ENCODE peak calls at places on chromosome 11, in ten cellular contexts. One of them, this sample, is unnamed.

GRCh38 chr11:86955674-86956522 is 703 bp upstream of the FZD4 start:
- DNase-seq in HAP-1: peak; percentile 89
- DNase-seq in amniotic epithelial cell: peak; percentile 97
- DNase-seq in ELF-1: peak; percentile 92
- DNase-seq in H54: peak; percentile 67
- DNase-seq in GDM1: no peak
- DNase-seq in epithelial cell of esophagus: peak; percentile 71
- DNase-seq in adipocyte: peak; percentile 89
- DNase-seq in stimulated activated CD4-positive, alpha-beta T cell treated with anti-CD3 and anti-CD28 coated beads, TNF-alpha, amount 100 ng/mL, for 1 hour: no peak
- DNase-seq in neural crest cell: peak; percentile 69
- DNase-seq in this sample: peak; percentile 90

GRCh38 chr11:121059605-121060004 is 35.7 kb downstream of the TBCEL start:
- DNase-seq in HAP-1: no peak
- DNase-seq in amniotic epithelial cell: no peak
- DNase-seq in ELF-1: no peak
- DNase-seq in H54: no peak
- DNase-seq in GDM1: no peak
- DNase-seq in epithelial cell of esophagus: no peak
- DNase-seq in adipocyte: no peak
- DNase-seq in stimulated activated CD4-positive, alpha-beta T cell treated with anti-CD3 and anti-CD28 coated beads, TNF-alpha, amount 100 ng/mL, for 1 hour: no peak
- DNase-seq in neural crest cell: no peak
- DNase-seq in this sample: no peak

GRCh38 chr11:75269896-75270295 is 29.3 kb downstream of the TPBGL start:
- DNase-seq in HAP-1: no peak
- DNase-seq in amniotic epithelial cell: no peak
- DNase-seq in ELF-1: no peak
- DNase-seq in H54: no peak
- DNase-seq in GDM1: no peak
- DNase-seq in epithelial cell of esophagus: no peak
- DNase-seq in adipocyte: no peak
- DNase-seq in stimulated activated CD4-positive, alpha-beta T cell treated with anti-CD3 and anti-CD28 coated beads, TNF-alpha, amount 100 ng/mL, for 1 hour: no peak
- DNase-seq in neural crest cell: no peak
- DNase-seq in this sample: no peak

GRCh38 chr11:116714902-116715301 is 57.9 kb downstream of the BUD13 start:
- DNase-seq in HAP-1: no peak
- DNase-seq in amniotic epithelial cell: no peak
- DNase-seq in ELF-1: no peak
- DNase-seq in H54: no peak
- DNase-seq in GDM1: no peak
- DNase-seq in epithelial cell of esophagus: no peak
- DNase-seq in adipocyte: no peak
- DNase-seq in stimulated activated CD4-positive, alpha-beta T cell treated with anti-CD3 and anti-CD28 coated beads, TNF-alpha, amount 100 ng/mL, for 1 hour: no peak
- DNase-seq in neural crest cell: no peak
- DNase-seq in this sample: no peak

GRCh38 chr11:1671658-1672057 is 25.3 kb upstream of the KRTAP5-6 start:
- DNase-seq in HAP-1: no peak
- DNase-seq in amniotic epithelial cell: no peak
- DNase-seq in ELF-1: no peak
- DNase-seq in H54: no peak
- DNase-seq in GDM1: no peak
- DNase-seq in epithelial cell of esophagus: no peak
- DNase-seq in adipocyte: no peak
- DNase-seq in stimulated activated CD4-positive, alpha-beta T cell treated with anti-CD3 and anti-CD28 coated beads, TNF-alpha, amount 100 ng/mL, for 1 hour: no peak
- DNase-seq in neural crest cell: no peak
- DNase-seq in this sample: no peak

GRCh38 chr11:12086271-12087074 is 23.9 kb upstream of the MICAL2 start:
- DNase-seq in HAP-1: no peak
- DNase-seq in amniotic epithelial cell: peak; percentile 93
- DNase-seq in ELF-1: no peak
- DNase-seq in H54: no peak
- DNase-seq in GDM1: peak; percentile 81
- DNase-seq in epithelial cell of esophagus: peak; percentile 94
- DNase-seq in adipocyte: peak; percentile 93
- DNase-seq in stimulated activated CD4-positive, alpha-beta T cell treated with anti-CD3 and anti-CD28 coated beads, TNF-alpha, amount 100 ng/mL, for 1 hour: no peak
- DNase-seq in neural crest cell: no peak
- DNase-seq in this sample: peak; percentile 94

GRCh38 chr11:80899381-80899780 is 1458.6 kb upstream of the TENM4 start:
- DNase-seq in HAP-1: no peak
- DNase-seq in amniotic epithelial cell: peak; percentile 64
- DNase-seq in ELF-1: no peak
- DNase-seq in H54: no peak
- DNase-seq in GDM1: no peak
- DNase-seq in epithelial cell of esophagus: peak; percentile 84
- DNase-seq in adipocyte: no peak
- DNase-seq in stimulated activated CD4-positive, alpha-beta T cell treated with anti-CD3 and anti-CD28 coated beads, TNF-alpha, amount 100 ng/mL, for 1 hour: no peak
- DNase-seq in neural crest cell: no peak
- DNase-seq in this sample: peak; percentile 28

GRCh38 chr11:4066960-4067359 is 27.6 kb upstream of the RRM1 start:
- DNase-seq in HAP-1: no peak
- DNase-seq in amniotic epithelial cell: no peak
- DNase-seq in ELF-1: no peak
- DNase-seq in H54: no peak
- DNase-seq in GDM1: peak; percentile 13
- DNase-seq in epithelial cell of esophagus: no peak
- DNase-seq in adipocyte: no peak
- DNase-seq in stimulated activated CD4-positive, alpha-beta T cell treated with anti-CD3 and anti-CD28 coated beads, TNF-alpha, amount 100 ng/mL, for 1 hour: no peak
- DNase-seq in neural crest cell: no peak
- DNase-seq in this sample: no peak

GRCh38 chr11:119481667-119482400 is 58.9 kb upstream of the THY1 start:
- DNase-seq in HAP-1: no peak
- DNase-seq in amniotic epithelial cell: no peak
- DNase-seq in ELF-1: no peak
- DNase-seq in H54: no peak
- DNase-seq in GDM1: no peak
- DNase-seq in epithelial cell of esophagus: no peak
- DNase-seq in adipocyte: no peak
- DNase-seq in stimulated activated CD4-positive, alpha-beta T cell treated with anti-CD3 and anti-CD28 coated beads, TNF-alpha, amount 100 ng/mL, for 1 hour: no peak
- DNase-seq in neural crest cell: no peak
- DNase-seq in this sample: no peak

GRCh38 chr11:65424200-65425104 is 1.9 kb downstream of the NEAT1 start:
- DNase-seq in HAP-1: peak; percentile 81
- DNase-seq in amniotic epithelial cell: peak; percentile 59
- DNase-seq in ELF-1: peak; percentile 36
- DNase-seq in H54: no peak
- DNase-seq in GDM1: no peak
- DNase-seq in epithelial cell of esophagus: peak; percentile 44
- DNase-seq in adipocyte: peak; percentile 67
- DNase-seq in stimulated activated CD4-positive, alpha-beta T cell treated with anti-CD3 and anti-CD28 coated beads, TNF-alpha, amount 100 ng/mL, for 1 hour: peak; percentile 61
- DNase-seq in neural crest cell: no peak
- DNase-seq in this sample: peak; percentile 51

GRCh38 chr11:71098776-71099175 is 153.6 kb downstream of the SHANK2 start:
- DNase-seq in HAP-1: no peak
- DNase-seq in amniotic epithelial cell: no peak
- DNase-seq in ELF-1: no peak
- DNase-seq in H54: no peak
- DNase-seq in GDM1: no peak
- DNase-seq in epithelial cell of esophagus: no peak
- DNase-seq in adipocyte: no peak
- DNase-seq in stimulated activated CD4-positive, alpha-beta T cell treated with anti-CD3 and anti-CD28 coated beads, TNF-alpha, amount 100 ng/mL, for 1 hour: no peak
- DNase-seq in neural crest cell: no peak
- DNase-seq in this sample: no peak

GRCh38 chr11:124756753-124757227 is 4.7 kb upstream of the VSIG2 start:
- DNase-seq in HAP-1: no peak
- DNase-seq in amniotic epithelial cell: no peak
- DNase-seq in ELF-1: no peak
- DNase-seq in H54: no peak
- DNase-seq in GDM1: no peak
- DNase-seq in epithelial cell of esophagus: peak; percentile 73
- DNase-seq in adipocyte: no peak
- DNase-seq in stimulated activated CD4-positive, alpha-beta T cell treated with anti-CD3 and anti-CD28 coated beads, TNF-alpha, amount 100 ng/mL, for 1 hour: no peak
- DNase-seq in neural crest cell: no peak
- DNase-seq in this sample: no peak

GRCh38 chr11:62532096-62532495 is 14.5 kb downstream of the AHNAK start:
- DNase-seq in HAP-1: no peak
- DNase-seq in amniotic epithelial cell: no peak
- DNase-seq in ELF-1: no peak
- DNase-seq in H54: no peak
- DNase-seq in GDM1: no peak
- DNase-seq in epithelial cell of esophagus: no peak
- DNase-seq in adipocyte: no peak
- DNase-seq in stimulated activated CD4-positive, alpha-beta T cell treated with anti-CD3 and anti-CD28 coated beads, TNF-alpha, amount 100 ng/mL, for 1 hour: no peak
- DNase-seq in neural crest cell: no peak
- DNase-seq in this sample: no peak

GRCh38 chr11:77370217-77370616 is 68.7 kb upstream of the GDPD4 start:
- DNase-seq in HAP-1: no peak
- DNase-seq in amniotic epithelial cell: no peak
- DNase-seq in ELF-1: no peak
- DNase-seq in H54: no peak
- DNase-seq in GDM1: no peak
- DNase-seq in epithelial cell of esophagus: no peak
- DNase-seq in adipocyte: no peak
- DNase-seq in stimulated activated CD4-positive, alpha-beta T cell treated with anti-CD3 and anti-CD28 coated beads, TNF-alpha, amount 100 ng/mL, for 1 hour: no peak
- DNase-seq in neural crest cell: no peak
- DNase-seq in this sample: no peak

GRCh38 chr11:2762451-2762850 is 62.7 kb upstream of the KCNQ1OT1 start:
- DNase-seq in HAP-1: no peak
- DNase-seq in amniotic epithelial cell: no peak
- DNase-seq in ELF-1: no peak
- DNase-seq in H54: no peak
- DNase-seq in GDM1: no peak
- DNase-seq in epithelial cell of esophagus: no peak
- DNase-seq in adipocyte: no peak
- DNase-seq in stimulated activated CD4-positive, alpha-beta T cell treated with anti-CD3 and anti-CD28 coated beads, TNF-alpha, amount 100 ng/mL, for 1 hour: no peak
- DNase-seq in neural crest cell: no peak
- DNase-seq in this sample: no peak

GRCh38 chr11:86610559-86611341 is 61.7 kb downstream of the ME3 start:
- DNase-seq in HAP-1: no peak
- DNase-seq in amniotic epithelial cell: no peak
- DNase-seq in ELF-1: peak; percentile 62
- DNase-seq in H54: no peak
- DNase-seq in GDM1: no peak
- DNase-seq in epithelial cell of esophagus: no peak
- DNase-seq in adipocyte: no peak
- DNase-seq in stimulated activated CD4-positive, alpha-beta T cell treated with anti-CD3 and anti-CD28 coated beads, TNF-alpha, amount 100 ng/mL, for 1 hour: no peak
- DNase-seq in neural crest cell: no peak
- DNase-seq in this sample: no peak

This sample was measured in iris pigment epithelial cell.